ENCODE peak calls at places on chromosomes 13 and 19, in six cellular contexts. One of them, this sample, is unnamed.
A peak's percentile ranks its signal among the peaks of the same experiment; 100 is the strongest.

GRCh38 chr19:5804516-5805464 is at the start of gene NRTN:
- DNase-seq in activated effector memory CD4-positive, alpha-beta T cell treated with Interleukin-2 at 50 U/mL for 16 hours: peak; percentile 33
- DNase-seq in T-helper 17 cell: peak; percentile 59
- DNase-seq in trophoblast cell: no peak
- DNase-seq in pons: no peak
- DNase-seq in omental fat pad: no peak
- DNase-seq in this sample: no peak

GRCh38 chr19:50190439-50190891 is 13.0 kb upstream of the MYH14 start:
- DNase-seq in pons: no peak
- DNase-seq in trophoblast cell: no peak
- DNase-seq in omental fat pad: no peak
- DNase-seq in T-helper 17 cell: no peak
- DNase-seq in activated effector memory CD4-positive, alpha-beta T cell treated with Interleukin-2 at 50 U/mL for 16 hours: no peak
- DNase-seq in this sample: peak; percentile 68

GRCh38 chr19:1655131-1655981 is 2.9 kb upstream of the TCF3 start:
- DNase-seq in omental fat pad: no peak
- DNase-seq in activated effector memory CD4-positive, alpha-beta T cell treated with Interleukin-2 at 50 U/mL for 16 hours: no peak
- DNase-seq in pons: no peak
- DNase-seq in trophoblast cell: no peak
- DNase-seq in T-helper 17 cell: no peak
- DNase-seq in this sample: no peak

GRCh38 chr13:99884913-99885312 is 86.7 kb downstream of the ZIC5 start:
- DNase-seq in T-helper 17 cell: no peak
- DNase-seq in activated effector memory CD4-positive, alpha-beta T cell treated with Interleukin-2 at 50 U/mL for 16 hours: no peak
- DNase-seq in pons: no peak
- DNase-seq in omental fat pad: no peak
- DNase-seq in trophoblast cell: no peak
- DNase-seq in this sample: no peak

GRCh38 chr13:32384702-32385101 is 43.2 kb downstream of the N4BP2L1 start:
- DNase-seq in omental fat pad: no peak
- DNase-seq in T-helper 17 cell: no peak
- DNase-seq in pons: peak; percentile 3
- DNase-seq in activated effector memory CD4-positive, alpha-beta T cell treated with Interleukin-2 at 50 U/mL for 16 hours: no peak
- DNase-seq in trophoblast cell: no peak
- DNase-seq in this sample: no peak

GRCh38 chr13:96034662-96035061 is 18.5 kb downstream of the UGGT2 start:
- DNase-seq in T-helper 17 cell: no peak
- DNase-seq in trophoblast cell: no peak
- DNase-seq in activated effector memory CD4-positive, alpha-beta T cell treated with Interleukin-2 at 50 U/mL for 16 hours: no peak
- DNase-seq in omental fat pad: no peak
- DNase-seq in pons: no peak
- DNase-seq in this sample: no peak

GRCh38 chr19:33392341-33393285 is 19.1 kb downstream of the CEBPG start:
- DNase-seq in pons: no peak
- DNase-seq in activated effector memory CD4-positive, alpha-beta T cell treated with Interleukin-2 at 50 U/mL for 16 hours: no peak
- DNase-seq in T-helper 17 cell: peak; percentile 7
- DNase-seq in omental fat pad: no peak
- DNase-seq in trophoblast cell: no peak
- DNase-seq in this sample: no peak

GRCh38 chr19:32651729-32652140 is 23.2 kb downstream of the ANKRD27 start:
- DNase-seq in trophoblast cell: no peak
- DNase-seq in pons: peak; percentile 25
- DNase-seq in activated effector memory CD4-positive, alpha-beta T cell treated with Interleukin-2 at 50 U/mL for 16 hours: no peak
- DNase-seq in omental fat pad: no peak
- DNase-seq in T-helper 17 cell: no peak
- DNase-seq in this sample: no peak

GRCh38 chr19:50639121-50640112 is at the start of gene SYT3:
- DNase-seq in omental fat pad: no peak
- DNase-seq in activated effector memory CD4-positive, alpha-beta T cell treated with Interleukin-2 at 50 U/mL for 16 hours: no peak
- DNase-seq in T-helper 17 cell: no peak
- DNase-seq in pons: peak; percentile 45
- DNase-seq in trophoblast cell: no peak
- DNase-seq in this sample: peak; percentile 13

This sample was measured in kidney tubule cell.